ENCODE peak calls at places on chromosomes 4 and X, in nine cellular contexts. V, M, Y, U, S, G, O, N and B are unnamed samples.

GRCh38 chrX:10048695-10049094 is 81.5 kb downstream of the CLDN34 start:
- DNase-seq in V (no peak), M (no peak), Y (no peak), U (no peak), S (no peak), G (no peak), O (no peak), N (no peak), B (no peak)

GRCh38 chr4:94469221-94469784 is 17.6 kb downstream of the PDLIM5 start:
- DNase-seq in V (no peak), M (no peak), Y (no peak), U (no peak), S (no peak), G (no peak), O (no peak), N (no peak), B (no peak)

GRCh38 chr4:40388248-40388647 is 53.1 kb downstream of the CHRNA9 start:
- DNase-seq in V (no peak), M (no peak), Y (no peak), U (no peak), S (no peak), G (no peak), O (peak; percentile 39), N (no peak), B (no peak)

GRCh38 chrX:50114113-50114512 is 86.7 kb downstream of the AKAP4 start:
- DNase-seq in V (no peak), M (no peak), Y (no peak), U (no peak), S (no peak), G (no peak), O (no peak), N (no peak), B (peak; percentile 39)

GRCh38 chrX:105975382-105975781 is 63.1 kb downstream of the SERPINA7 start:
- DNase-seq in V (no peak), M (no peak), Y (no peak), U (no peak), S (no peak), G (no peak), O (no peak), N (no peak), B (no peak)

GRCh38 chrX:132461886-132462285 is 27.0 kb downstream of the MBNL3 start:
- DNase-seq in V (no peak), M (no peak), Y (no peak), U (no peak), S (no peak), G (no peak), O (no peak), N (no peak), B (no peak)

GRCh38 chr4:124708517-124709300 is 3.8 kb downstream of the ANKRD50 start:
- DNase-seq in V (peak; percentile 68), M (no peak), Y (no peak), U (no peak), S (no peak), G (no peak), O (no peak), N (no peak), B (no peak)

GRCh38 chr4:113635739-113636437 is 125.7 kb downstream of the CAMK2D start:
- DNase-seq in V (peak; percentile 90), M (no peak), Y (no peak), U (no peak), S (no peak), G (no peak), O (no peak), N (no peak), B (no peak)

GRCh38 chr4:7557447-7557846 is 122.7 kb upstream of the PSAPL1 start:
- DNase-seq in V (peak; percentile 89), M (no peak), Y (no peak), U (no peak), S (no peak), G (no peak), O (no peak), N (no peak), B (no peak)

GRCh38 chr4:8079031-8079885 is 79.4 kb downstream of the ABLIM2 start:
- DNase-seq in V (peak; percentile 45), M (no peak), Y (peak; percentile 52), U (no peak), S (no peak), G (no peak), O (no peak), N (no peak), B (no peak)

GRCh38 chr4:140049024-140049923 is 104.7 kb downstream of the MAML3 start:
- DNase-seq in V (peak; percentile 61), M (peak; percentile 18), Y (peak; percentile 85), U (no peak), S (peak; percentile 68), G (peak; percentile 61), O (peak; percentile 79), N (no peak), B (no peak)

GRCh38 chr4:152936446-152937279 is 540 bp downstream of the FHDC1 start:
- DNase-seq in V (peak; percentile 27), M (no peak), Y (peak; percentile 35), U (no peak), S (no peak), G (peak; percentile 26), O (no peak), N (no peak), B (peak; percentile 78)

GRCh38 chr4:54209617-54210016 is 19.5 kb upstream of the PDGFRA start:
- DNase-seq in V (no peak), M (no peak), Y (no peak), U (no peak), S (no peak), G (no peak), O (no peak), N (no peak), B (no peak)

GRCh38 chr4:184844742-184845141 is 19.0 kb upstream of the ACSL1 start:
- DNase-seq in V (no peak), M (no peak), Y (no peak), U (no peak), S (no peak), G (no peak), O (no peak), N (no peak), B (no peak)

GRCh38 chr4:3517731-3518510 is 14.3 kb downstream of the LRPAP1 start:
- DNase-seq in V (no peak), M (no peak), Y (peak; percentile 7), U (no peak), S (no peak), G (no peak), O (no peak), N (no peak), B (no peak)